ENCODE peak calls at places on chromosomes 5 and 9, in eight cellular contexts. M, T, W, H, F, I, A and Q are unnamed samples.

GRCh38 chr9:27654629-27655285 is 81.5 kb upstream of the C9orf72 start:
- DNase-seq in M (no peak), T (no peak), W (no peak), H (no peak), F (no peak), I (no peak), A (no peak), Q (no peak)

GRCh38 chr9:110048473-110048975 is 159.4 kb downstream of the C9orf152 start:
- DNase-seq in M (peak), T (peak), W (peak), H (peak), F (peak), I (no peak), A (peak), Q (peak)

GRCh38 chr5:67494186-67494842 is 297.7 kb upstream of the CD180 start:
- DNase-seq in M (no peak), T (no peak), W (peak), H (no peak), F (no peak), I (no peak), A (no peak), Q (no peak)

GRCh38 chr5:136066705-136067271 is 38.0 kb downstream of the TGFBI start:
- DNase-seq in M (peak), T (peak), W (peak), H (no peak), F (peak), I (no peak), A (no peak), Q (peak)

GRCh38 chr9:122118343-122119165 is 25.4 kb upstream of the TTLL11 start:
- DNase-seq in M (no peak), T (no peak), W (no peak), H (no peak), F (no peak), I (no peak), A (no peak), Q (no peak)

GRCh38 chr5:55620781-55621180 is 86.0 kb upstream of the PLPP1 start:
- DNase-seq in M (no peak), T (no peak), W (no peak), H (no peak), F (no peak), I (no peak), A (no peak), Q (peak)

GRCh38 chr9:132673355-132673754 is 3.1 kb downstream of the GTF3C4 start:
- DNase-seq in M (peak), T (peak), W (peak), H (peak), F (peak), I (peak), A (no peak), Q (peak)

GRCh38 chr9:82565188-82565966 is 497.6 kb downstream of the RASEF start:
- DNase-seq in M (no peak), T (no peak), W (no peak), H (no peak), F (no peak), I (no peak), A (no peak), Q (no peak)

GRCh38 chr5:50463726-50464125 is 22.6 kb upstream of the EMB start:
- DNase-seq in M (no peak), T (no peak), W (no peak), H (no peak), F (no peak), I (no peak), A (no peak), Q (no peak)

GRCh38 chr5:151040211-151040747 is 19.9 kb downstream of the GPX3 start:
- DNase-seq in M (no peak), T (peak), W (peak), H (no peak), F (peak), I (no peak), A (no peak), Q (no peak)